ENCODE peak calls at places on chromosomes 16 and 17, in six cellular contexts. A, N, Y, C, I and L are unnamed samples.

GRCh38 chr17:72683506-72684404 is 408.7 kb downstream of the SLC39A11 start:
- DNase-seq in A (no peak), N (no peak), Y (no peak), C (peak; percentile 68), I (peak; percentile 98), L (peak; percentile 98)

GRCh38 chr17:81512984-81513668 is 527 bp upstream of the ACTG1 start:
- DNase-seq in A (peak; percentile 90), N (no peak), Y (peak; percentile 74), C (peak; percentile 87), I (peak; percentile 72), L (peak; percentile 43)

GRCh38 chr17:37274432-37274831 is 101.4 kb upstream of the C17orf78 start:
- DNase-seq in A (no peak), N (no peak), Y (no peak), C (no peak), I (peak; percentile 39), L (no peak)

GRCh38 chr17:48541574-48542113 is 3.3 kb downstream of the HOXB2 start:
- DNase-seq in A (peak; percentile 67), N (peak; percentile 67), Y (no peak), C (no peak), I (peak; percentile 80), L (peak; percentile 69)

GRCh38 chr17:28575126-28575795 is 1.4 kb downstream of the ALDOC start:
- DNase-seq in A (no peak), N (no peak), Y (no peak), C (peak; percentile 42), I (no peak), L (no peak)

GRCh38 chr16:74713325-74713724 is 12.7 kb upstream of the MLKL start:
- DNase-seq in A (no peak), N (no peak), Y (no peak), C (no peak), I (no peak), L (no peak)

GRCh38 chr16:81008151-81008789 is 1.3 kb downstream of the CENPN start:
- DNase-seq in A (no peak), N (no peak), Y (no peak), C (no peak), I (no peak), L (no peak)

GRCh38 chr17:45171338-45172231 is 9.9 kb downstream of the HEXIM2 start:
- DNase-seq in A (peak; percentile 79), N (no peak), Y (no peak), C (peak; percentile 61), I (no peak), L (no peak)

GRCh38 chr17:55301521-55302406 is 37.0 kb downstream of the HLF start:
- DNase-seq in A (no peak), N (no peak), Y (no peak), C (no peak), I (no peak), L (no peak)

GRCh38 chr16:9199312-9199711 is 107.9 kb downstream of the HAPSTR1 start:
- DNase-seq in A (no peak), N (no peak), Y (no peak), C (no peak), I (no peak), L (no peak)

GRCh38 chr17:48463531-48463930 is 33.5 kb upstream of the SKAP1 start:
- DNase-seq in A (no peak), N (no peak), Y (no peak), C (no peak), I (no peak), L (no peak)

GRCh38 chr16:24980077-24980793 is 34.9 kb downstream of the ARHGAP17 start:
- DNase-seq in A (peak; percentile 19), N (no peak), Y (no peak), C (no peak), I (no peak), L (no peak)

GRCh38 chr17:67718325-67718941 is 697 bp downstream of the NOL11 start:
- DNase-seq in A (peak; percentile 43), N (peak; percentile 44), Y (no peak), C (peak; percentile 83), I (peak; percentile 80), L (peak; percentile 49)

GRCh38 chr16:49620158-49620867 is 235.6 kb downstream of the ZNF423 start:
- DNase-seq in A (peak; percentile 24), N (no peak), Y (no peak), C (no peak), I (peak; percentile 89), L (peak; percentile 53)

GRCh38 chr17:57441270-57441600 is 184.9 kb downstream of the MSI2 start:
- DNase-seq in A (no peak), N (no peak), Y (no peak), C (no peak), I (no peak), L (no peak)

GRCh38 chr17:57438031-57438731 is 181.9 kb downstream of the MSI2 start:
- DNase-seq in A (no peak), N (no peak), Y (no peak), C (no peak), I (no peak), L (no peak)

GRCh38 chr17:57442401-57442823 is 186.1 kb downstream of the MSI2 start:
- DNase-seq in A (no peak), N (no peak), Y (no peak), C (no peak), I (peak; percentile 72), L (peak; percentile 91)

GRCh38 chr17:57442914-57443571 is 186.7 kb downstream of the MSI2 start:
- DNase-seq in A (no peak), N (no peak), Y (no peak), C (no peak), I (peak; percentile 22), L (no peak)

GRCh38 chr17:57440522-57441269 is 184.4 kb downstream of the MSI2 start:
- DNase-seq in A (peak; percentile 87), N (peak; percentile 82), Y (peak; percentile 51), C (peak; percentile 93), I (peak; percentile 92), L (peak; percentile 88)
- H3K79me1 ChIP-seq in A (no peaks in the 10 kb centered on the region), N (no peaks in the 10 kb centered on the region), Y (peaks cover 9% of the 10 kb centered on the region), C (peaks cover 3% of the 10 kb centered on the region), I (peaks cover 44% of the 10 kb centered on the region), L (peaks cover 9% of the 10 kb centered on the region)

GRCh38 chr17:11719203-11719602 is 120.9 kb downstream of the DNAH9 start:
- DNase-seq in A (no peak), N (no peak), Y (no peak), C (no peak), I (no peak), L (no peak)

GRCh38 chr17:11720816-11721215 is 122.5 kb downstream of the DNAH9 start:
- DNase-seq in A (no peak), N (no peak), Y (no peak), C (no peak), I (no peak), L (no peak)

DNA sequence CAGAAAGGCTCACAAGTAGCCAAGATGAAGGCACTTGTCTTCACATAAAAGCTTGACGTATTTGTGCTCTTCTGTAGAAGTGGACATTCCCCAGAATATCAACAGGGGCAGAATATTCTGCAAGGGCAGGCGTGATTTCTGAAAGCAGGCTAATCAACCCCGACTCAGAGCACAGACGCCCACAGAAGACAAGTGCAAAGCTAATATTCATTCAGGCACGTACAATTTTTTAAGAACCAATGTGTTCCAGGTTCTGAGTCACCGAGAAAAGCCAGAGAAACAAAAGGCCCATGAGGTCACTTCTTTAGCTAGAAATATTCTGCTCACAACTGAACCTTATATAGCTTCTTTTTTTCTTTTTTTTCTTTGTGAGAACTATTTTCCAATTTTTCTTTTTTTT is 121.6 kb downstream of the DNAH9 start:
- DNase-seq in A (no peak), N (no peak), Y (no peak), C (no peak), I (no peak), L (no peak)
- H2BK15ac ChIP-seq in A (no peak overlapping the region), N (no peak overlapping the region), Y (no peak overlapping the region), C (no peak overlapping the region), I (no peak overlapping the region), L (no peak overlapping the region)

DNA sequence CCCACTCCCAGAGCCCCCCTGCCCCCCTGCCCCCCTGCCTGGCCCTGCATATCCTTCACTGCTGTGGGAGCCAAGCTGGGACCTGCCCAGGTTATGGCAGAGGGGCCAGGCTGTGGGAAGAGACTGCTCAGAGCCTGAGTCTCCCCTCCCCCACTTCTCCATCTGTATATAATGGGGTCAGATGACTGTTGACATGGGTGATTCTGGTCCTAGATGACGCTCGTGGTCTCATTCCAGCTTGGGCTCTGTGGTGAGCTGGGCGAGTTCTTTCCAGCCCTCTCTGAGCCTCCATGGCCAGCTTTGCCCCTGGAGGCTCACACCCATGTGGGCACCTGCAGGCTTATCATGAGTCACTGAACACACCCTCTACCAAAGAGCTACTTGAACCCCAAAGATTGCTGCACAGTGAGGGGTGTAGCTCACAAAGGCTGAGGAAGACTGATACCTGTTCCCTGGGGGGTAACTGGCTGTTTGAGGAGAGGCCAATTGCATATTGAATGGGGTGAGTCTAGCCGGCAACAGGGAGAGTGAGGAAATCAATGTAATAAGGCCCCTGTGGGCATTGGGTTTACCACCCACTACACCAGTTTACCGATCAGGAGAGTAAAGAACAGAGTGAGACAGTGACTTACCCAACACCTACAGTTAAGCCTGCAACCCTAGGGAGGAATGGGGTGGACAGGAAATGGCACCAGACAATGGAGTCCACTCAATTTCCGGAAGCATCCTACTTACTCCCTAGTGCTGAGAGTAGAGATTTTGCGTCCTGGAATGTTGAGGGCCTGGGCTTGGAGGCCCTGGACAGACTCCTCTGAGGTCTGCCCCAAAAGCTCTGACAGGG is 4.2 kb upstream of the SREBF1 start:
- DNase-seq in A (peak; percentile 39), N (no peak), Y (no peak), C (peak; percentile 62), I (peak; percentile 80), L (peak; percentile 54)
- H3K79me1 ChIP-seq in A (no peaks in the 10 kb centered on the region), N (peaks cover under 1% of the 10 kb centered on the region), Y (no peaks in the 10 kb centered on the region), C (no peaks in the 10 kb centered on the region), I (no peaks in the 10 kb centered on the region), L (no peaks in the 10 kb centered on the region)

GRCh38 chr16:15953929-15954813 is 4.8 kb downstream of the ABCC1 start:
- DNase-seq in A (no peak), N (no peak), Y (no peak), C (no peak), I (no peak), L (no peak)

GRCh38 chr16:15951852-15952251 is 2.4 kb downstream of the ABCC1 start:
- DNase-seq in A (no peak), N (no peak), Y (no peak), C (no peak), I (no peak), L (no peak)

GRCh38 chr16:15950869-15951268 is 1.5 kb downstream of the ABCC1 start:
- DNase-seq in A (no peak), N (no peak), Y (no peak), C (no peak), I (no peak), L (no peak)

GRCh38 chr16:15953477-15953876 is 4.1 kb downstream of the ABCC1 start:
- DNase-seq in A (no peak), N (no peak), Y (no peak), C (no peak), I (no peak), L (no peak)

GRCh38 chr16:15952265-15952711 is 2.9 kb downstream of the ABCC1 start:
- DNase-seq in A (no peak), N (no peak), Y (no peak), C (no peak), I (peak; percentile 45), L (no peak)
- H2BK15ac ChIP-seq in A (no peak overlapping the region), N (no peak overlapping the region), Y (no peak overlapping the region), C (no peak overlapping the region), I (peak overlapping the region; percentile 77), L (peak overlapping the region; percentile 49)

GRCh38 chr16:11395008-11395948 is 50.0 kb downstream of the RMI2 start:
- DNase-seq in A (no peak), N (no peak), Y (no peak), C (no peak), I (no peak), L (no peak)
- H3K79me1 ChIP-seq in A (no peaks in the 10 kb centered on the region), N (no peaks in the 10 kb centered on the region), Y (no peaks in the 10 kb centered on the region), C (no peaks in the 10 kb centered on the region), I (no peaks in the 10 kb centered on the region), L (no peaks in the 10 kb centered on the region)

GRCh38 chr17:9968881-9969280 is 63.8 kb upstream of the RCVRN start:
- DNase-seq in A (no peak), N (no peak), Y (no peak), C (peak; percentile 54), I (peak; percentile 82), L (peak; percentile 91)
- H2BK15ac ChIP-seq in A (no peak overlapping the region), N (no peak overlapping the region), Y (no peak overlapping the region), C (no peak overlapping the region), I (no peak overlapping the region), L (no peak overlapping the region)